ENCODE peak calls at places on chromosomes 4 and X, in seven cellular contexts. One of them, this sample, is unnamed.
A peak's percentile ranks its signal among the peaks of the same experiment; 100 is the strongest.

GRCh38 chrX:102659790-102660757 is 8.8 kb downstream of the GPRASP1 start:
- DNase-seq in K562: peak; percentile 71
- DNase-seq in GM23338: peak; percentile 75
- DNase-seq in SK-N-SH: peak; percentile 74
- DNase-seq in HepG2: peak; percentile 52
- DNase-seq in A549: peak; percentile 69
- DNase-seq in GM12878: peak; percentile 28
- DNase-seq in this sample: peak; percentile 67

GRCh38 chr4:70705856-70706461 is 15.8 kb upstream of the RUFY3 start:
- DNase-seq in GM12878: no peak
- DNase-seq in A549: no peak
- DNase-seq in K562: no peak
- DNase-seq in GM23338: no peak
- DNase-seq in HepG2: no peak
- DNase-seq in SK-N-SH: no peak
- DNase-seq in this sample: no peak

GRCh38 chr4:71697031-71697430 is 86.8 kb downstream of the GC start:
- DNase-seq in SK-N-SH: no peak
- DNase-seq in GM23338: no peak
- DNase-seq in GM12878: no peak
- DNase-seq in K562: no peak
- DNase-seq in HepG2: no peak
- DNase-seq in A549: no peak
- DNase-seq in this sample: no peak

GRCh38 chrX:39815621-39816020 is 282.1 kb downstream of the BCOR start:
- DNase-seq in HepG2: no peak
- DNase-seq in SK-N-SH: no peak
- DNase-seq in K562: peak; percentile 57
- DNase-seq in GM23338: peak; percentile 31
- DNase-seq in A549: no peak
- DNase-seq in GM12878: no peak
- DNase-seq in this sample: peak; percentile 30

GRCh38 chr4:112668131-112668530 is 31.2 kb downstream of the LARP7 start:
- DNase-seq in K562: no peak
- DNase-seq in GM23338: no peak
- DNase-seq in SK-N-SH: no peak
- DNase-seq in HepG2: no peak
- DNase-seq in GM12878: no peak
- DNase-seq in A549: no peak
- DNase-seq in this sample: no peak

GRCh38 chr4:155629183-155629825 is 37.3 kb upstream of the GUCY1A1 start:
- DNase-seq in HepG2: no peak
- DNase-seq in A549: no peak
- DNase-seq in K562: no peak
- DNase-seq in GM23338: no peak
- DNase-seq in GM12878: no peak
- DNase-seq in SK-N-SH: no peak
- DNase-seq in this sample: no peak

GRCh38 chr4:6177587-6178197 is 22.7 kb downstream of the JAKMIP1 start:
- DNase-seq in GM12878: no peak
- DNase-seq in K562: peak; percentile 19
- DNase-seq in GM23338: peak; percentile 66
- DNase-seq in A549: no peak
- DNase-seq in HepG2: no peak
- DNase-seq in SK-N-SH: no peak
- DNase-seq in this sample: no peak

GRCh38 chrX:68443155-68443868 is 10.0 kb upstream of the OPHN1 start:
- DNase-seq in HepG2: peak; percentile 6
- DNase-seq in K562: no peak
- DNase-seq in SK-N-SH: no peak
- DNase-seq in GM12878: peak; percentile 9
- DNase-seq in A549: no peak
- DNase-seq in GM23338: no peak
- DNase-seq in this sample: peak; percentile 22

GRCh38 chr4:52935317-52935716 is 73.2 kb downstream of the RASL11B start:
- DNase-seq in A549: no peak
- DNase-seq in GM12878: no peak
- DNase-seq in GM23338: no peak
- DNase-seq in K562: no peak
- DNase-seq in HepG2: peak; percentile 81
- DNase-seq in SK-N-SH: no peak
- DNase-seq in this sample: no peak

GRCh38 chr4:163846008-163846407 is 351.5 kb downstream of the TMA16 start:
- DNase-seq in A549: no peak
- DNase-seq in SK-N-SH: no peak
- DNase-seq in GM12878: no peak
- DNase-seq in K562: no peak
- DNase-seq in GM23338: no peak
- DNase-seq in HepG2: no peak
- DNase-seq in this sample: no peak

GRCh38 chr4:107060388-107060787 is 24.3 kb upstream of the DKK2 start:
- DNase-seq in GM23338: no peak
- DNase-seq in HepG2: no peak
- DNase-seq in A549: no peak
- DNase-seq in K562: no peak
- DNase-seq in SK-N-SH: no peak
- DNase-seq in GM12878: no peak
- DNase-seq in this sample: no peak

GRCh38 chrX:41917517-41917916 is 5.8 kb downstream of the CASK start:
- DNase-seq in K562: no peak
- DNase-seq in GM23338: no peak
- DNase-seq in A549: no peak
- DNase-seq in GM12878: no peak
- DNase-seq in SK-N-SH: no peak
- DNase-seq in HepG2: no peak
- DNase-seq in this sample: no peak

GRCh38 chrX:78378476-78379115 is 51.2 kb upstream of the CYSLTR1 start:
- DNase-seq in A549: no peak
- DNase-seq in SK-N-SH: no peak
- DNase-seq in GM12878: no peak
- DNase-seq in HepG2: no peak
- DNase-seq in K562: no peak
- DNase-seq in GM23338: no peak
- DNase-seq in this sample: no peak

GRCh38 chrX:123860506-123860840 is 620 bp downstream of the XIAP start:
- DNase-seq in GM12878: peak; percentile 21
- DNase-seq in K562: no peak
- DNase-seq in SK-N-SH: peak; percentile 24
- DNase-seq in A549: peak; percentile 36
- DNase-seq in GM23338: no peak
- DNase-seq in HepG2: peak; percentile 29
- DNase-seq in this sample: no peak

GRCh38 chr4:140222175-140222574 is 68.2 kb upstream of the MAML3 start:
- DNase-seq in K562: no peak
- DNase-seq in A549: no peak
- DNase-seq in GM12878: no peak
- DNase-seq in SK-N-SH: no peak
- DNase-seq in HepG2: no peak
- DNase-seq in GM23338: no peak
- DNase-seq in this sample: no peak

GRCh38 chr4:25223770-25224375 is 10.0 kb upstream of the PI4K2B start:
- DNase-seq in A549: no peak
- DNase-seq in SK-N-SH: no peak
- DNase-seq in K562: no peak
- DNase-seq in GM12878: no peak
- DNase-seq in GM23338: peak; percentile 68
- DNase-seq in HepG2: no peak
- DNase-seq in this sample: no peak

GRCh38 chr4:154868423-154869194 is 87.5 kb downstream of the RBM46 start:
- DNase-seq in GM12878: no peak
- DNase-seq in HepG2: no peak
- DNase-seq in K562: no peak
- DNase-seq in SK-N-SH: no peak
- DNase-seq in A549: no peak
- DNase-seq in GM23338: peak; percentile 19
- DNase-seq in this sample: no peak

GRCh38 chr4:4289055-4289454 is 899 bp downstream of the LYAR start:
- DNase-seq in K562: peak; percentile 13
- DNase-seq in SK-N-SH: no peak
- DNase-seq in GM23338: no peak
- DNase-seq in HepG2: no peak
- DNase-seq in GM12878: no peak
- DNase-seq in A549: peak; percentile 1
- DNase-seq in this sample: no peak

GRCh38 chrX:16712116-16712824 is at the start of gene CTPS2:
- DNase-seq in K562: peak; percentile 82
- DNase-seq in HepG2: peak; percentile 39
- DNase-seq in GM23338: peak; percentile 58
- DNase-seq in SK-N-SH: peak; percentile 82
- DNase-seq in A549: peak; percentile 79
- DNase-seq in GM12878: no peak
- DNase-seq in this sample: peak; percentile 76

GRCh38 chrX:13761606-13762005 is 27.1 kb downstream of the OFD1 start:
- DNase-seq in GM12878: no peak
- DNase-seq in GM23338: peak; percentile 54
- DNase-seq in K562: no peak
- DNase-seq in HepG2: no peak
- DNase-seq in SK-N-SH: peak; percentile 13
- DNase-seq in A549: no peak
- DNase-seq in this sample: peak; percentile 16

GRCh38 chr4:77582151-77582550 is 23.5 kb upstream of the CXCL13 start:
- DNase-seq in HepG2: no peak
- DNase-seq in SK-N-SH: no peak
- DNase-seq in GM12878: no peak
- DNase-seq in A549: no peak
- DNase-seq in K562: no peak
- DNase-seq in GM23338: no peak
- DNase-seq in this sample: no peak

GRCh38 chrX:153736071-153736820 is 11.6 kb downstream of the ABCD1 start:
- DNase-seq in GM23338: no peak
- DNase-seq in GM12878: no peak
- DNase-seq in HepG2: no peak
- DNase-seq in A549: no peak
- DNase-seq in K562: no peak
- DNase-seq in SK-N-SH: no peak
- DNase-seq in this sample: no peak

GRCh38 chrX:13994104-13994503 is 35.6 kb downstream of the GEMIN8 start:
- DNase-seq in A549: no peak
- DNase-seq in SK-N-SH: no peak
- DNase-seq in K562: no peak
- DNase-seq in GM12878: no peak
- DNase-seq in HepG2: no peak
- DNase-seq in GM23338: no peak
- DNase-seq in this sample: no peak

GRCh38 chr4:43763029-43763610 is 685.5 kb downstream of the KCTD8 start:
- DNase-seq in GM12878: peak; percentile 39
- DNase-seq in K562: no peak
- DNase-seq in A549: no peak
- DNase-seq in HepG2: no peak
- DNase-seq in SK-N-SH: no peak
- DNase-seq in GM23338: peak; percentile 5
- DNase-seq in this sample: no peak

GRCh38 chrX:47078129-47079043 is at the start of gene RGN:
- DNase-seq in GM12878: no peak
- DNase-seq in K562: no peak
- DNase-seq in GM23338: peak; percentile 43
- DNase-seq in HepG2: peak; percentile 81
- DNase-seq in A549: no peak
- DNase-seq in SK-N-SH: peak; percentile 18
- DNase-seq in this sample: no peak

GRCh38 chrX:134544189-134544588 is 84.2 kb downstream of the HPRT1 start:
- DNase-seq in SK-N-SH: no peak
- DNase-seq in K562: no peak
- DNase-seq in HepG2: no peak
- DNase-seq in GM12878: no peak
- DNase-seq in A549: no peak
- DNase-seq in GM23338: no peak
- DNase-seq in this sample: no peak
- H3K4me3 ChIP-seq in SK-N-SH: peak overlapping the region; percentile 15
- H3K4me3 ChIP-seq in K562: no peak overlapping the region
- H3K4me3 ChIP-seq in HepG2: peak overlapping the region; percentile 60
- H3K4me3 ChIP-seq in GM12878: no peak overlapping the region
- H3K4me3 ChIP-seq in A549: no peak overlapping the region
- H3K4me3 ChIP-seq in GM23338: peak overlapping the region; percentile 59
- H3K4me3 ChIP-seq in this sample: no peak overlapping the region

DNA sequence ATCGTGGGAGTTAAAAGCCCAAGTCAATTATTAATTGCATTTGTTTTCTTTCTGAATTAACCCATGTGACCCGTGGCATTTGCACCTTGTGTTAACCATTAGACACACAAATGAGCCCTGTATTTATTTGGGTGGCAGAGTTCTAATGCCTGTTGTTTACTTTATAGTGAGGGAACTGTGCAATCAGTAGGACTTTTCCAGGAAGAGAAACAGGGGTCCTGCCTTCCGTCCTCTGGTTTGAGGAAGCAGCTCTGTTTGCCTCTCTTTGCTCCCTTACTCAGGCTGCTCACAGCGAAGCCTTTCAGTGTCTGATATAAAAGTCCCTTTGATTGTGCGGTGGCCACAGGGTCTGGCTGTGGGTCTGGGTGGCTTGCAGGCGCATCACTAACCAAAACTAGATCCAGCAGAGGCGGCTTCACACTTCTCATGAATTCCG is 263.6 kb downstream of the PTTG2 start:
- DNase-seq in GM23338: no peak
- DNase-seq in A549: no peak
- DNase-seq in K562: no peak
- DNase-seq in GM12878: no peak
- DNase-seq in HepG2: peak; percentile 81
- DNase-seq in SK-N-SH: no peak
- DNase-seq in this sample: no peak
- TF ChIP-seq REST in GM23338: no peak
- TF ChIP-seq REST in A549: no peak
- TF ChIP-seq REST in K562: no peak
- TF ChIP-seq REST in GM12878: no peak
- TF ChIP-seq REST in HepG2: no peak
- TF ChIP-seq REST in SK-N-SH: no peak
- TF ChIP-seq REST in this sample: no peak

DNA sequence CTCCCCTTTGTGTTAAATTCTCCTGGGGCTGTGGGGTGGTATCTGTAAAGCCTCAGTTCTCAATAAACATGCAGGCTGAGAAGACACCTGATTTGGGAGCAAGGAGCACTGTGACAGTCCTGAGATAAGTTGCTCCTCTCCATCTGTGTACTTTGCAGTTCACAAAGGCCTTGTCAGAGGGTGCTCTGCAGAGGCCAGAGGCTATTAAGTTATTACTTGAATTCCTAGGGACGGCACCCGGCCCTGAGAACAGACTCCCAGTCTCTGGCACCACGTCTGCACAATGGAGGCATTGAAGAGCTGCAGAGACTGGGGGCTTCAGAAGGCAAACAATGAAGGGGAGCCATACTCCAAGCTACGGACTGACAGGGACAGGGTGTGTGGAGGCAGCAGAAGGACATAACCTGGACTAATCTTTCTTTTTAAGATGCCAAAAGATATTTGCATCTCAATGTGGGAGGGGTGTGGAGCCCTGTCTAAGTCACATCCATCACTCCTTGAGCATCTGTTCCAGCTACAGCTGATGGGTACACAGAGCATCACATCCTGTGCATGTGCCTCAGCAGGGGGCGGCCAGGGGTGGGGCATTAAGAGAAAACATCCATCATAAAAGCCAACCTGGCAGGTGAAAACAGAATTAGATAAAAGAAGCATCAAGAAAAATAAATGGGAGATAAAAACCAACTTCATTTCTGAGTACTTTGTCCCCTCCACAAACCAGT is 11.4 kb downstream of the RASGEF1B start:
- DNase-seq in GM23338: no peak
- DNase-seq in HepG2: no peak
- DNase-seq in A549: no peak
- DNase-seq in SK-N-SH: no peak
- DNase-seq in K562: no peak
- DNase-seq in GM12878: no peak
- DNase-seq in this sample: no peak
- H3K27ac ChIP-seq in GM23338: no peak overlapping the region
- H3K27ac ChIP-seq in HepG2: no peak overlapping the region
- H3K27ac ChIP-seq in A549: no peak overlapping the region
- H3K27ac ChIP-seq in SK-N-SH: no peak overlapping the region
- H3K27ac ChIP-seq in K562: no peak overlapping the region
- H3K27ac ChIP-seq in GM12878: no peak overlapping the region
- H3K27ac ChIP-seq in this sample: no peak overlapping the region

GRCh38 chrX:100635040-100635439 is 1.6 kb downstream of the TSPAN6 start:
- DNase-seq in K562: no peak
- DNase-seq in HepG2: no peak
- DNase-seq in GM23338: no peak
- DNase-seq in A549: no peak
- DNase-seq in SK-N-SH: no peak
- DNase-seq in GM12878: no peak
- DNase-seq in this sample: no peak
- H3K4me3 ChIP-seq in K562: no peak overlapping the region
- H3K4me3 ChIP-seq in HepG2: peak overlapping the region; percentile 77
- H3K4me3 ChIP-seq in GM23338: peak overlapping the region; percentile 65
- H3K4me3 ChIP-seq in A549: no peak overlapping the region
- H3K4me3 ChIP-seq in SK-N-SH: no peak overlapping the region
- H3K4me3 ChIP-seq in GM12878: no peak overlapping the region
- H3K4me3 ChIP-seq in this sample: no peak overlapping the region